ENCODE peak calls at places on chromosomes 4 and X, in five cellular contexts. Z, K, G, T and P are unnamed samples.

GRCh38 chr4:128871948-128872347 is 62.4 kb downstream of the JADE1 start:
- DNase-seq in T (peak), G (no peak), K (peak), Z (no peak), P (no peak)

GRCh38 chrX:69024931-69025330 is 140.3 kb downstream of the PJA1 start:
- DNase-seq in K (no peak), Z (no peak), T (peak), G (no peak), P (peak)

GRCh38 chr4:1795304-1796195 is 2.5 kb downstream of the FGFR3 start:
- DNase-seq in G (peak), K (no peak), Z (no peak), T (no peak), P (no peak)

GRCh38 chr4:39446842-39447573 is 11.7 kb downstream of the RPL9 start:
- DNase-seq in T (peak), Z (no peak), K (no peak), G (peak), P (no peak)

GRCh38 chrX:38332505-38332904 is 5.2 kb upstream of the RPGR start:
- DNase-seq in Z (no peak), K (no peak), T (no peak), G (no peak), P (no peak)

GRCh38 chrX:40922307-40922706 is 162.9 kb upstream of the USP9X start:
- DNase-seq in Z (no peak), K (no peak), G (peak), T (peak), P (no peak)

GRCh38 chrX:134254511-134254910 is 17.5 kb downstream of the CCDC160 start:
- DNase-seq in Z (no peak), K (no peak), G (no peak), T (no peak), P (no peak)

GRCh38 chr4:19327364-19327763 is 924.3 kb upstream of the SLIT2 start:
- DNase-seq in K (no peak), G (no peak), Z (no peak), T (peak), P (no peak)

GRCh38 chr4:8928074-8928473 is 56.4 kb upstream of the HMX1 start:
- DNase-seq in G (no peak), K (no peak), Z (no peak), T (no peak), P (no peak)

GRCh38 chrX:110244951-110245480 is 72.9 kb downstream of the AMMECR1 start:
- DNase-seq in K (no peak), G (no peak), T (peak), Z (no peak), P (no peak)

GRCh38 chrX:105972690-105973386 is 65.7 kb downstream of the SERPINA7 start:
- DNase-seq in Z (no peak), G (no peak), T (no peak), K (no peak), P (no peak)

GRCh38 chrX:46791927-46792825 is 33.3 kb upstream of the SLC9A7 start:
- DNase-seq in G (no peak), Z (no peak), T (peak), K (peak), P (no peak)

GRCh38 chr4:42320822-42321388 is 76.4 kb upstream of the SHISA3 start:
- DNase-seq in K (no peak), T (no peak), G (no peak), Z (no peak), P (no peak)

GRCh38 chr4:147787204-147787603 is 55.3 kb downstream of the ARHGAP10 start:
- DNase-seq in G (no peak), K (peak), T (peak), Z (no peak), P (no peak)

GRCh38 chr4:18021470-18021719 is 160 bp downstream of the LCORL start:
- DNase-seq in K (no peak), Z (no peak), T (no peak), G (no peak), P (no peak)

GRCh38 chr4:146063143-146063542 is 112.4 kb upstream of the LSM6 start:
- DNase-seq in G (no peak), T (no peak), Z (no peak), K (no peak), P (no peak)

GRCh38 chrX:138534410-138534809 is 177.1 kb downstream of the FGF13 start:
- DNase-seq in K (no peak), T (no peak), Z (no peak), G (no peak), P (no peak)

GRCh38 chr4:83362492-83363329 is 28.1 kb upstream of the HPSE start:
- DNase-seq in K (no peak), T (peak), G (no peak), Z (peak), P (no peak)

GRCh38 chr4:156496797-156497196 is 474.8 kb downstream of the PDGFC start:
- DNase-seq in K (peak), G (no peak), Z (no peak), T (peak), P (no peak)

GRCh38 chrX:68511255-68511654 is 12.4 kb downstream of the YIPF6 start:
- DNase-seq in Z (no peak), G (peak), K (no peak), T (peak), P (peak)

GRCh38 chr4:128668566-128668965 is 140.9 kb upstream of the JADE1 start:
- DNase-seq in G (no peak), Z (no peak), K (no peak), T (no peak), P (no peak)

GRCh38 chr4:147736458-147736857 is 4.6 kb downstream of the ARHGAP10 start:
- DNase-seq in G (no peak), T (peak), Z (no peak), K (no peak), P (no peak)

GRCh38 chrX:118495958-118496762 is 545 bp downstream of the DOCK11 start:
- DNase-seq in G (peak), T (peak), K (no peak), Z (peak), P (peak)

GRCh38 chr4:73764513-73764912 is 24.1 kb downstream of the CXCL8 start:
- DNase-seq in G (no peak), K (no peak), Z (no peak), T (peak), P (no peak)

GRCh38 chr4:44679060-44679459 is 840 bp downstream of the GUF1 start:
- DNase-seq in K (no peak), G (no peak), Z (no peak), T (no peak), P (no peak)

GRCh38 chr4:7822858-7823257 is 116.8 kb downstream of the AFAP1 start:
- DNase-seq in Z (no peak), G (peak), K (no peak), T (no peak), P (no peak)

GRCh38 chr4:127624176-127624575 is 8.6 kb upstream of the INTU start:
- DNase-seq in K (no peak), T (no peak), Z (no peak), G (no peak), P (no peak)

GRCh38 chr4:126071346-126072333 is 756.9 kb downstream of the FAT4 start:
- DNase-seq in T (peak), G (no peak), K (peak), Z (peak), P (peak)

GRCh38 chr4:37780444-37781133 is 45.9 kb upstream of the PGM2 start:
- DNase-seq in K (no peak), T (peak), Z (no peak), G (no peak), P (no peak)

GRCh38 chr4:113646456-113646809 is 115.1 kb downstream of the CAMK2D start:
- DNase-seq in T (peak), K (no peak), G (no peak), Z (no peak), P (no peak)